ENCODE peak calls at places on chromosomes 3 and 15, in nine cellular contexts. One of them, this sample, is unnamed.

GRCh38 chr3:71358243-71358642 is 225.3 kb downstream of the FOXP1 start:
- DNase-seq in activated CD4-positive, alpha-beta memory T cell treated with anti-CD3 and anti-CD28 coated beads for 36 hours: peak; percentile 43
- DNase-seq in ACHN: no peak
- DNase-seq in 8988T: no peak
- DNase-seq in fibroblast of mammary gland: no peak
- DNase-seq in AG09319: no peak
- DNase-seq in bronchial epithelial cell: no peak
- DNase-seq in EL: no peak
- DNase-seq in fibroblast of pulmonary artery: no peak
- DNase-seq in this sample: no peak

GRCh38 chr3:133038089-133038730 is at the start of gene TMEM108:
- DNase-seq in activated CD4-positive, alpha-beta memory T cell treated with anti-CD3 and anti-CD28 coated beads for 36 hours: peak; percentile 40
- DNase-seq in ACHN: peak; percentile 23
- DNase-seq in 8988T: peak; percentile 25
- DNase-seq in fibroblast of mammary gland: peak; percentile 28
- DNase-seq in AG09319: no peak
- DNase-seq in bronchial epithelial cell: peak; percentile 20
- DNase-seq in EL: peak; percentile 50
- DNase-seq in fibroblast of pulmonary artery: peak; percentile 56
- DNase-seq in this sample: peak; percentile 88

GRCh38 chr15:89088605-89089315 is 504 bp downstream of the ABHD2 start:
- DNase-seq in activated CD4-positive, alpha-beta memory T cell treated with anti-CD3 and anti-CD28 coated beads for 36 hours: peak; percentile 28
- DNase-seq in ACHN: no peak
- DNase-seq in 8988T: no peak
- DNase-seq in fibroblast of mammary gland: no peak
- DNase-seq in AG09319: no peak
- DNase-seq in bronchial epithelial cell: no peak
- DNase-seq in EL: no peak
- DNase-seq in fibroblast of pulmonary artery: no peak
- DNase-seq in this sample: peak; percentile 62

GRCh38 chr3:129656659-129657247 is 50.3 kb upstream of the PLXND1 start:
- DNase-seq in activated CD4-positive, alpha-beta memory T cell treated with anti-CD3 and anti-CD28 coated beads for 36 hours: no peak
- DNase-seq in ACHN: no peak
- DNase-seq in 8988T: no peak
- DNase-seq in fibroblast of mammary gland: no peak
- DNase-seq in AG09319: no peak
- DNase-seq in bronchial epithelial cell: no peak
- DNase-seq in EL: no peak
- DNase-seq in fibroblast of pulmonary artery: no peak
- DNase-seq in this sample: no peak

GRCh38 chr3:100709840-100710235 is 544 bp downstream of the TFG start:
- DNase-seq in activated CD4-positive, alpha-beta memory T cell treated with anti-CD3 and anti-CD28 coated beads for 36 hours: peak; percentile 52
- DNase-seq in ACHN: peak; percentile 30
- DNase-seq in 8988T: peak; percentile 14
- DNase-seq in fibroblast of mammary gland: peak; percentile 37
- DNase-seq in AG09319: no peak
- DNase-seq in bronchial epithelial cell: peak; percentile 31
- DNase-seq in EL: peak; percentile 41
- DNase-seq in fibroblast of pulmonary artery: peak; percentile 40
- DNase-seq in this sample: peak; percentile 59

GRCh38 chr3:174483254-174483653 is 375.9 kb upstream of the NAALADL2 start:
- DNase-seq in activated CD4-positive, alpha-beta memory T cell treated with anti-CD3 and anti-CD28 coated beads for 36 hours: no peak
- DNase-seq in ACHN: no peak
- DNase-seq in 8988T: no peak
- DNase-seq in fibroblast of mammary gland: no peak
- DNase-seq in AG09319: no peak
- DNase-seq in bronchial epithelial cell: no peak
- DNase-seq in EL: no peak
- DNase-seq in fibroblast of pulmonary artery: no peak
- DNase-seq in this sample: no peak

GRCh38 chr15:46732060-46732459 is 985.2 kb upstream of the SEMA6D start:
- DNase-seq in activated CD4-positive, alpha-beta memory T cell treated with anti-CD3 and anti-CD28 coated beads for 36 hours: no peak
- DNase-seq in ACHN: no peak
- DNase-seq in 8988T: no peak
- DNase-seq in fibroblast of mammary gland: no peak
- DNase-seq in AG09319: no peak
- DNase-seq in bronchial epithelial cell: no peak
- DNase-seq in EL: no peak
- DNase-seq in fibroblast of pulmonary artery: no peak
- DNase-seq in this sample: no peak

GRCh38 chr3:71131385-71131871 is 452.1 kb downstream of the FOXP1 start:
- DNase-seq in activated CD4-positive, alpha-beta memory T cell treated with anti-CD3 and anti-CD28 coated beads for 36 hours: no peak
- DNase-seq in ACHN: no peak
- DNase-seq in 8988T: no peak
- DNase-seq in fibroblast of mammary gland: no peak
- DNase-seq in AG09319: no peak
- DNase-seq in bronchial epithelial cell: no peak
- DNase-seq in EL: no peak
- DNase-seq in fibroblast of pulmonary artery: no peak
- DNase-seq in this sample: no peak

GRCh38 chr3:170368921-170369320 is 11.4 kb downstream of the SKIL start:
- DNase-seq in activated CD4-positive, alpha-beta memory T cell treated with anti-CD3 and anti-CD28 coated beads for 36 hours: no peak
- DNase-seq in ACHN: peak; percentile 22
- DNase-seq in 8988T: no peak
- DNase-seq in fibroblast of mammary gland: no peak
- DNase-seq in AG09319: no peak
- DNase-seq in bronchial epithelial cell: no peak
- DNase-seq in EL: no peak
- DNase-seq in fibroblast of pulmonary artery: no peak
- DNase-seq in this sample: no peak

GRCh38 chr3:131091768-131092167 is 65.1 kb downstream of the NEK11 start:
- DNase-seq in activated CD4-positive, alpha-beta memory T cell treated with anti-CD3 and anti-CD28 coated beads for 36 hours: no peak
- DNase-seq in ACHN: no peak
- DNase-seq in 8988T: no peak
- DNase-seq in fibroblast of mammary gland: peak; percentile 18
- DNase-seq in AG09319: no peak
- DNase-seq in bronchial epithelial cell: peak; percentile 15
- DNase-seq in EL: peak; percentile 25
- DNase-seq in fibroblast of pulmonary artery: no peak
- DNase-seq in this sample: no peak

GRCh38 chr15:74525328-74525727 is 15.7 kb upstream of the ARID3B start:
- DNase-seq in activated CD4-positive, alpha-beta memory T cell treated with anti-CD3 and anti-CD28 coated beads for 36 hours: no peak
- DNase-seq in ACHN: no peak
- DNase-seq in 8988T: no peak
- DNase-seq in fibroblast of mammary gland: no peak
- DNase-seq in AG09319: no peak
- DNase-seq in bronchial epithelial cell: no peak
- DNase-seq in EL: no peak
- DNase-seq in fibroblast of pulmonary artery: peak; percentile 86
- DNase-seq in this sample: no peak

GRCh38 chr15:49895337-49896223 is 223.5 kb downstream of the ATP8B4 start:
- DNase-seq in activated CD4-positive, alpha-beta memory T cell treated with anti-CD3 and anti-CD28 coated beads for 36 hours: no peak
- DNase-seq in ACHN: no peak
- DNase-seq in 8988T: no peak
- DNase-seq in fibroblast of mammary gland: peak; percentile 42
- DNase-seq in AG09319: no peak
- DNase-seq in bronchial epithelial cell: no peak
- DNase-seq in EL: no peak
- DNase-seq in fibroblast of pulmonary artery: peak; percentile 67
- DNase-seq in this sample: no peak

GRCh38 chr3:36429986-36430485 is 49.7 kb downstream of the STAC start:
- DNase-seq in activated CD4-positive, alpha-beta memory T cell treated with anti-CD3 and anti-CD28 coated beads for 36 hours: no peak
- DNase-seq in ACHN: no peak
- DNase-seq in 8988T: no peak
- DNase-seq in fibroblast of mammary gland: no peak
- DNase-seq in AG09319: no peak
- DNase-seq in bronchial epithelial cell: peak; percentile 22
- DNase-seq in EL: no peak
- DNase-seq in fibroblast of pulmonary artery: no peak
- DNase-seq in this sample: no peak

GRCh38 chr15:69290346-69291164 is 8.2 kb upstream of the PAQR5 start:
- DNase-seq in activated CD4-positive, alpha-beta memory T cell treated with anti-CD3 and anti-CD28 coated beads for 36 hours: no peak
- DNase-seq in ACHN: no peak
- DNase-seq in 8988T: no peak
- DNase-seq in fibroblast of mammary gland: peak; percentile 45
- DNase-seq in AG09319: no peak
- DNase-seq in bronchial epithelial cell: peak; percentile 31
- DNase-seq in EL: no peak
- DNase-seq in fibroblast of pulmonary artery: peak; percentile 53
- DNase-seq in this sample: peak; percentile 89

GRCh38 chr3:110070539-110070916 is 733.2 kb upstream of the DPPA4 start:
- DNase-seq in activated CD4-positive, alpha-beta memory T cell treated with anti-CD3 and anti-CD28 coated beads for 36 hours: no peak
- DNase-seq in ACHN: no peak
- DNase-seq in 8988T: no peak
- DNase-seq in fibroblast of mammary gland: no peak
- DNase-seq in AG09319: no peak
- DNase-seq in bronchial epithelial cell: no peak
- DNase-seq in EL: no peak
- DNase-seq in fibroblast of pulmonary artery: no peak
- DNase-seq in this sample: no peak

GRCh38 chr3:9841015-9841414 is 2.8 kb downstream of the RPUSD3 start:
- DNase-seq in activated CD4-positive, alpha-beta memory T cell treated with anti-CD3 and anti-CD28 coated beads for 36 hours: no peak
- DNase-seq in ACHN: no peak
- DNase-seq in 8988T: no peak
- DNase-seq in fibroblast of mammary gland: no peak
- DNase-seq in AG09319: no peak
- DNase-seq in bronchial epithelial cell: no peak
- DNase-seq in EL: no peak
- DNase-seq in fibroblast of pulmonary artery: no peak
- DNase-seq in this sample: no peak

GRCh38 chr3:155173771-155174170 is 93.7 kb downstream of the MME start:
- DNase-seq in activated CD4-positive, alpha-beta memory T cell treated with anti-CD3 and anti-CD28 coated beads for 36 hours: no peak
- DNase-seq in ACHN: no peak
- DNase-seq in 8988T: no peak
- DNase-seq in fibroblast of mammary gland: no peak
- DNase-seq in AG09319: no peak
- DNase-seq in bronchial epithelial cell: no peak
- DNase-seq in EL: no peak
- DNase-seq in fibroblast of pulmonary artery: no peak
- DNase-seq in this sample: no peak

GRCh38 chr3:1499694-1500093 is 406.9 kb downstream of the CNTN6 start:
- DNase-seq in activated CD4-positive, alpha-beta memory T cell treated with anti-CD3 and anti-CD28 coated beads for 36 hours: no peak
- DNase-seq in ACHN: no peak
- DNase-seq in 8988T: no peak
- DNase-seq in fibroblast of mammary gland: no peak
- DNase-seq in AG09319: no peak
- DNase-seq in bronchial epithelial cell: no peak
- DNase-seq in EL: no peak
- DNase-seq in fibroblast of pulmonary artery: no peak
- DNase-seq in this sample: no peak

GRCh38 chr3:49012441-49013017 is 5.3 kb downstream of the WDR6 start:
- DNase-seq in activated CD4-positive, alpha-beta memory T cell treated with anti-CD3 and anti-CD28 coated beads for 36 hours: no peak
- DNase-seq in ACHN: no peak
- DNase-seq in 8988T: peak; percentile 35
- DNase-seq in fibroblast of mammary gland: no peak
- DNase-seq in AG09319: no peak
- DNase-seq in bronchial epithelial cell: no peak
- DNase-seq in EL: no peak
- DNase-seq in fibroblast of pulmonary artery: no peak
- DNase-seq in this sample: no peak

GRCh38 chr15:40471105-40471777 is 457 bp downstream of the CHST14 start:
- DNase-seq in activated CD4-positive, alpha-beta memory T cell treated with anti-CD3 and anti-CD28 coated beads for 36 hours: peak; percentile 37
- DNase-seq in ACHN: peak; percentile 9
- DNase-seq in 8988T: no peak
- DNase-seq in fibroblast of mammary gland: no peak
- DNase-seq in AG09319: no peak
- DNase-seq in bronchial epithelial cell: no peak
- DNase-seq in EL: peak; percentile 22
- DNase-seq in fibroblast of pulmonary artery: no peak
- DNase-seq in this sample: no peak

GRCh38 chr3:22729981-22730380 is 473.1 kb upstream of the UBE2E2 start:
- DNase-seq in activated CD4-positive, alpha-beta memory T cell treated with anti-CD3 and anti-CD28 coated beads for 36 hours: no peak
- DNase-seq in ACHN: no peak
- DNase-seq in 8988T: no peak
- DNase-seq in fibroblast of mammary gland: peak; percentile 7
- DNase-seq in AG09319: no peak
- DNase-seq in bronchial epithelial cell: peak; percentile 12
- DNase-seq in EL: no peak
- DNase-seq in fibroblast of pulmonary artery: peak; percentile 11
- DNase-seq in this sample: no peak

GRCh38 chr3:45860481-45860880 is 18.6 kb upstream of the LZTFL1 start:
- DNase-seq in activated CD4-positive, alpha-beta memory T cell treated with anti-CD3 and anti-CD28 coated beads for 36 hours: no peak
- DNase-seq in ACHN: no peak
- DNase-seq in 8988T: no peak
- DNase-seq in fibroblast of mammary gland: no peak
- DNase-seq in AG09319: no peak
- DNase-seq in bronchial epithelial cell: no peak
- DNase-seq in EL: no peak
- DNase-seq in fibroblast of pulmonary artery: no peak
- DNase-seq in this sample: no peak

GRCh38 chr15:89754361-89755154 is 3.5 kb upstream of the MESP1 start:
- DNase-seq in activated CD4-positive, alpha-beta memory T cell treated with anti-CD3 and anti-CD28 coated beads for 36 hours: no peak
- DNase-seq in ACHN: no peak
- DNase-seq in 8988T: no peak
- DNase-seq in fibroblast of mammary gland: no peak
- DNase-seq in AG09319: no peak
- DNase-seq in bronchial epithelial cell: no peak
- DNase-seq in EL: peak; percentile 82
- DNase-seq in fibroblast of pulmonary artery: no peak
- DNase-seq in this sample: no peak

GRCh38 chr3:170572665-170573253 is 13.1 kb downstream of the SLC7A14 start:
- DNase-seq in activated CD4-positive, alpha-beta memory T cell treated with anti-CD3 and anti-CD28 coated beads for 36 hours: peak; percentile 35
- DNase-seq in ACHN: peak; percentile 71
- DNase-seq in 8988T: no peak
- DNase-seq in fibroblast of mammary gland: peak; percentile 91
- DNase-seq in AG09319: peak; percentile 45
- DNase-seq in bronchial epithelial cell: peak; percentile 84
- DNase-seq in EL: peak; percentile 81
- DNase-seq in fibroblast of pulmonary artery: peak; percentile 72
- DNase-seq in this sample: no peak

GRCh38 chr15:87155771-87156170 is 1076.1 kb downstream of the AGBL1 start:
- DNase-seq in activated CD4-positive, alpha-beta memory T cell treated with anti-CD3 and anti-CD28 coated beads for 36 hours: no peak
- DNase-seq in ACHN: no peak
- DNase-seq in 8988T: no peak
- DNase-seq in fibroblast of mammary gland: no peak
- DNase-seq in AG09319: no peak
- DNase-seq in bronchial epithelial cell: peak; percentile 31
- DNase-seq in EL: peak; percentile 24
- DNase-seq in fibroblast of pulmonary artery: no peak
- DNase-seq in this sample: no peak

GRCh38 chr3:73467211-73467610 is 157.5 kb downstream of the PDZRN3 start:
- DNase-seq in activated CD4-positive, alpha-beta memory T cell treated with anti-CD3 and anti-CD28 coated beads for 36 hours: no peak
- DNase-seq in ACHN: no peak
- DNase-seq in 8988T: no peak
- DNase-seq in fibroblast of mammary gland: no peak
- DNase-seq in AG09319: no peak
- DNase-seq in bronchial epithelial cell: no peak
- DNase-seq in EL: no peak
- DNase-seq in fibroblast of pulmonary artery: no peak
- DNase-seq in this sample: no peak

GRCh38 chr15:83352124-83352523 is 67.7 kb upstream of the BNC1 start:
- DNase-seq in activated CD4-positive, alpha-beta memory T cell treated with anti-CD3 and anti-CD28 coated beads for 36 hours: no peak
- DNase-seq in ACHN: no peak
- DNase-seq in 8988T: no peak
- DNase-seq in fibroblast of mammary gland: no peak
- DNase-seq in AG09319: peak; percentile 15
- DNase-seq in bronchial epithelial cell: no peak
- DNase-seq in EL: no peak
- DNase-seq in fibroblast of pulmonary artery: no peak
- DNase-seq in this sample: no peak

GRCh38 chr3:169556349-169556870 is 107.1 kb downstream of the MECOM start:
- DNase-seq in activated CD4-positive, alpha-beta memory T cell treated with anti-CD3 and anti-CD28 coated beads for 36 hours: no peak
- DNase-seq in ACHN: no peak
- DNase-seq in 8988T: no peak
- DNase-seq in fibroblast of mammary gland: no peak
- DNase-seq in AG09319: no peak
- DNase-seq in bronchial epithelial cell: no peak
- DNase-seq in EL: no peak
- DNase-seq in fibroblast of pulmonary artery: no peak
- DNase-seq in this sample: no peak

GRCh38 chr15:97235285-97235985 is 725.1 kb upstream of the ARRDC4 start:
- DNase-seq in activated CD4-positive, alpha-beta memory T cell treated with anti-CD3 and anti-CD28 coated beads for 36 hours: peak; percentile 31
- DNase-seq in ACHN: peak; percentile 54
- DNase-seq in 8988T: peak; percentile 19
- DNase-seq in fibroblast of mammary gland: peak; percentile 55
- DNase-seq in AG09319: no peak
- DNase-seq in bronchial epithelial cell: peak; percentile 28
- DNase-seq in EL: peak; percentile 53
- DNase-seq in fibroblast of pulmonary artery: peak; percentile 70
- DNase-seq in this sample: no peak

GRCh38 chr15:41558400-41559238 is at the start of gene TYRO3:
- DNase-seq in activated CD4-positive, alpha-beta memory T cell treated with anti-CD3 and anti-CD28 coated beads for 36 hours: peak; percentile 83
- DNase-seq in ACHN: peak; percentile 50
- DNase-seq in 8988T: peak; percentile 69
- DNase-seq in fibroblast of mammary gland: no peak
- DNase-seq in AG09319: no peak
- DNase-seq in bronchial epithelial cell: no peak
- DNase-seq in EL: peak; percentile 56
- DNase-seq in fibroblast of pulmonary artery: peak; percentile 43
- DNase-seq in this sample: peak; percentile 70

GRCh38 chr15:29818141-29818540 is 4.1 kb downstream of the TJP1 start:
- DNase-seq in activated CD4-positive, alpha-beta memory T cell treated with anti-CD3 and anti-CD28 coated beads for 36 hours: no peak
- DNase-seq in ACHN: no peak
- DNase-seq in 8988T: no peak
- DNase-seq in fibroblast of mammary gland: no peak
- DNase-seq in AG09319: no peak
- DNase-seq in bronchial epithelial cell: peak; percentile 59
- DNase-seq in EL: no peak
- DNase-seq in fibroblast of pulmonary artery: no peak
- DNase-seq in this sample: no peak

This sample was measured in lower lobe of right lung.